ENCODE peak calls at places on chromosomes 5 and 9, in ten cellular contexts. Q is mammary epithelial cell; W is EH; U is M059J; I is stimulated activated naive B cell treated with anti-CD40 and anti-IgM and Interleukin-4, amounts not matched to agents 10 μg/mL and 1 μg/mL and 100 μg/mL, for 72 hours; E is NCI-H748 treated with DMSO at 0.1 percent for 48 hours; K is T-helper 1 cell; A is left cardiac atrium; T is CD4-positive, CD25-positive, alpha-beta regulatory T cell; Z is naive thymus-derived CD8-positive, alpha-beta T cell. D is an unnamed sample.

GRCh38 chr5:135953850-135954249 is 933 bp downstream of the LECT2 start:
- DNase-seq in Q (no peak), W (no peak), U (no peak), I (no peak), E (no peak), K (no peak), A (no peak), T (no peak), Z (no peak), D (no peak)

GRCh38 chr9:21836437-21837161 is 34.2 kb downstream of the MTAP start:
- DNase-seq in Q (peak), W (peak), U (peak), I (no peak), E (no peak), K (no peak), A (no peak), T (no peak), Z (no peak), D (peak)

GRCh38 chr9:86997158-86997557 is 49.9 kb upstream of the GAS1 start:
- DNase-seq in Q (no peak), W (no peak), U (no peak), I (no peak), E (no peak), K (no peak), A (no peak), T (no peak), Z (no peak), D (no peak)

GRCh38 chr9:83620841-83621636 is 1.9 kb upstream of the IDNK start:
- DNase-seq in Q (peak), W (peak), U (peak), I (no peak), E (peak), K (peak), A (peak), T (peak), Z (peak), D (peak)

GRCh38 chr9:20087481-20087880 is 298.6 kb upstream of the SLC24A2 start:
- DNase-seq in Q (no peak), W (no peak), U (no peak), I (no peak), E (no peak), K (no peak), A (no peak), T (no peak), Z (no peak), D (no peak)

GRCh38 chr9:98201102-98201501 is 8.7 kb upstream of the CORO2A start:
- DNase-seq in Q (no peak), W (no peak), U (no peak), I (no peak), E (no peak), K (no peak), A (no peak), T (no peak), Z (no peak), D (no peak)

GRCh38 chr9:126327750-126328120 is 1.1 kb downstream of the MVB12B start:
- DNase-seq in Q (no peak), W (no peak), U (no peak), I (no peak), E (no peak), K (no peak), A (no peak), T (no peak), Z (no peak), D (no peak)

GRCh38 chr5:180868960-180869359 is 7.9 kb upstream of the ZFP62 start:
- DNase-seq in Q (peak), W (peak), U (peak), I (peak), E (peak), K (peak), A (peak), T (peak), Z (peak), D (peak)

GRCh38 chr5:112742424-112742823 is 4.7 kb downstream of the APC start:
- DNase-seq in Q (no peak), W (peak), U (peak), I (no peak), E (no peak), K (no peak), A (no peak), T (no peak), Z (no peak), D (peak)

GRCh38 chr9:36078047-36078446 is 41.3 kb downstream of the RECK start:
- DNase-seq in Q (no peak), W (no peak), U (no peak), I (no peak), E (no peak), K (no peak), A (no peak), T (no peak), Z (no peak), D (no peak)

GRCh38 chr9:84697494-84698114 is 28.1 kb downstream of the NTRK2 start:
- DNase-seq in Q (peak), W (peak), U (peak), I (peak), E (peak), K (no peak), A (peak), T (peak), Z (no peak), D (peak)

GRCh38 chr9:92671323-92671722 is 1.4 kb upstream of the IPPK start:
- DNase-seq in Q (peak), W (peak), U (peak), I (no peak), E (no peak), K (no peak), A (peak), T (no peak), Z (no peak), D (peak)

GRCh38 chr5:176809544-176810083 is 745 bp upstream of the UNC5A start:
- DNase-seq in Q (peak), W (no peak), U (no peak), I (no peak), E (no peak), K (no peak), A (no peak), T (no peak), Z (no peak), D (no peak)

GRCh38 chr5:151647320-151647861 is 39.3 kb downstream of the SPARC start:
- DNase-seq in Q (peak), W (no peak), U (peak), I (no peak), E (no peak), K (no peak), A (no peak), T (no peak), Z (no peak), D (no peak)

GRCh38 chr5:1058988-1059883 is 50.6 kb downstream of the NKD2 start:
- DNase-seq in Q (no peak), W (no peak), U (no peak), I (no peak), E (no peak), K (no peak), A (no peak), T (no peak), Z (no peak), D (no peak)

GRCh38 chr5:45639038-45639437 is 57.1 kb downstream of the HCN1 start:
- DNase-seq in Q (no peak), W (no peak), U (peak), I (no peak), E (no peak), K (no peak), A (no peak), T (no peak), Z (no peak), D (no peak)

GRCh38 chr9:127451681-127452480 is 571 bp downstream of the LRSAM1 start:
- DNase-seq in Q (peak), W (peak), U (peak), I (peak), E (peak), K (peak), A (peak), T (peak), Z (no peak), D (peak)

GRCh38 chr9:33731625-33732024 is 63.7 kb upstream of the PRSS3 start:
- DNase-seq in Q (no peak), W (no peak), U (no peak), I (no peak), E (no peak), K (no peak), A (no peak), T (no peak), Z (no peak), D (no peak)

GRCh38 chr9:20437466-20437865 is 184.8 kb downstream of the MLLT3 start:
- DNase-seq in Q (no peak), W (peak), U (peak), I (no peak), E (no peak), K (no peak), A (no peak), T (no peak), Z (no peak), D (peak)

GRCh38 chr9:77597057-77597456 is 51.1 kb downstream of the GNA14 start:
- DNase-seq in Q (no peak), W (peak), U (no peak), I (no peak), E (no peak), K (no peak), A (no peak), T (no peak), Z (no peak), D (peak)

GRCh38 chr9:114856210-114856941 is 50.5 kb upstream of the TNFSF15 start:
- DNase-seq in Q (peak), W (peak), U (peak), I (no peak), E (no peak), K (no peak), A (no peak), T (no peak), Z (no peak), D (peak)

GRCh38 chr9:75106856-75107255 is 18.5 kb downstream of the OSTF1 start:
- DNase-seq in Q (no peak), W (no peak), U (no peak), I (no peak), E (no peak), K (no peak), A (no peak), T (no peak), Z (no peak), D (no peak)

GRCh38 chr5:132260051-132260450 is 2.6 kb downstream of the PDLIM4 start:
- DNase-seq in Q (peak), W (no peak), U (peak), I (no peak), E (no peak), K (no peak), A (no peak), T (no peak), Z (no peak), D (peak)

GRCh38 chr5:159913048-159913447 is 3.2 kb upstream of the ADRA1B start:
- DNase-seq in Q (peak), W (peak), U (peak), I (no peak), E (no peak), K (no peak), A (no peak), T (no peak), Z (no peak), D (peak)

GRCh38 chr9:134494905-134495304 is 146.7 kb upstream of the COL5A1 start:
- DNase-seq in Q (no peak), W (no peak), U (no peak), I (no peak), E (no peak), K (no peak), A (no peak), T (no peak), Z (no peak), D (no peak)

GRCh38 chr5:79392776-79393175 is 121.2 kb downstream of the HOMER1 start:
- DNase-seq in Q (no peak), W (no peak), U (no peak), I (no peak), E (no peak), K (no peak), A (no peak), T (no peak), Z (no peak), D (no peak)

GRCh38 chr9:69571032-69571431 is 101.1 kb downstream of the APBA1 start:
- DNase-seq in Q (peak), W (peak), U (peak), I (no peak), E (no peak), K (no peak), A (no peak), T (no peak), Z (no peak), D (peak)

GRCh38 chr5:7015586-7016256 is 302.5 kb downstream of the TENT4A start:
- DNase-seq in Q (no peak), W (no peak), U (no peak), I (no peak), E (no peak), K (no peak), A (no peak), T (no peak), Z (no peak), D (no peak)

GRCh38 chr9:18544456-18544855 is 70.5 kb downstream of the ADAMTSL1 start:
- DNase-seq in Q (peak), W (peak), U (peak), I (no peak), E (no peak), K (no peak), A (no peak), T (no peak), Z (no peak), D (peak)